ENCODE peak calls at places on chromosomes 16 and 17, in seven cellular contexts. O is GM03348, K is nucleus accumbens, T is Peyer's patch, A is lower leg skin, Q is dorsolateral prefrontal cortex, I is pancreas. V is an unnamed sample.

GRCh38 chr17:44599298-44600175 is 42.3 kb downstream of the FZD2 start:
- DNase-seq in O (peak; percentile 90), K (no peak), T (no peak), A (no peak), Q (no peak), I (no peak), V (peak; percentile 98)

GRCh38 chr16:84183572-84183875 is 3.3 kb downstream of the TAF1C start:
- DNase-seq in O (no peak), K (no peak), T (no peak), A (no peak), Q (no peak), I (no peak), V (no peak)

GRCh38 chr17:29131814-29132682 is 48.1 kb downstream of the MYO18A start:
- DNase-seq in O (peak; percentile 92), K (no peak), T (no peak), A (no peak), Q (no peak), I (no peak), V (peak; percentile 83)

GRCh38 chr17:21233581-21234337 is 19.5 kb downstream of the NATD1 start:
- DNase-seq in O (no peak), K (no peak), T (no peak), A (no peak), Q (no peak), I (no peak), V (no peak)

GRCh38 chr17:55283256-55283965 is 18.7 kb downstream of the HLF start:
- DNase-seq in O (no peak), K (no peak), T (no peak), A (no peak), Q (no peak), I (no peak), V (no peak)

GRCh38 chr17:72175787-72176515 is 55.1 kb downstream of the SOX9 start:
- DNase-seq in O (no peak), K (peak; percentile 37), T (no peak), A (no peak), Q (no peak), I (no peak), V (no peak)

GRCh38 chr16:51201604-51202003 is 50.5 kb upstream of the SALL1 start:
- DNase-seq in O (no peak), K (no peak), T (no peak), A (no peak), Q (no peak), I (no peak), V (no peak)

GRCh38 chr17:27384721-27385120 is 71.5 kb upstream of the KSR1 start:
- DNase-seq in O (no peak), K (no peak), T (no peak), A (peak; percentile 26), Q (no peak), I (no peak), V (no peak)

GRCh38 chr17:40098846-40099626 is 1.4 kb downstream of the NR1D1 start:
- DNase-seq in O (peak; percentile 97), K (peak; percentile 97), T (peak; percentile 100), A (peak; percentile 100), Q (peak; percentile 98), I (peak; percentile 100), V (peak; percentile 93)

V was measured in fibroblast of the conjunctiva.